ENCODE peak calls at places on chromosome 2, in ten cellular contexts. One of them, this sample, is unnamed.

GRCh38 chr2:67240507-67240906 is 156.6 kb upstream of the ETAA1 start:
- DNase-seq in GM03348: no peak
- DNase-seq in Karpas-422: no peak
- DNase-seq in effector memory CD4-positive, alpha-beta T cell: no peak
- DNase-seq in NCI-H460: no peak
- DNase-seq in H4: no peak
- DNase-seq in left cardiac atrium: no peak
- DNase-seq in cardiac muscle cell: no peak
- DNase-seq in Calu3: no peak
- DNase-seq in activated CD8-positive, alpha-beta memory T cell treated with anti-CD3 and anti-CD28 coated beads for 4 hours: no peak
- DNase-seq in this sample: peak

GRCh38 chr2:233421091-233421816 is 67.0 kb downstream of the DGKD start:
- DNase-seq in activated CD8-positive, alpha-beta memory T cell treated with anti-CD3 and anti-CD28 coated beads for 4 hours: no peak
- DNase-seq in Calu3: no peak
- DNase-seq in NCI-H460: no peak
- DNase-seq in GM03348: no peak
- DNase-seq in Karpas-422: no peak
- DNase-seq in cardiac muscle cell: no peak
- DNase-seq in H4: no peak
- DNase-seq in effector memory CD4-positive, alpha-beta T cell: no peak
- DNase-seq in left cardiac atrium: no peak
- DNase-seq in this sample: no peak

GRCh38 chr2:200762127-200762526 is 49.6 kb upstream of the BZW1 start:
- DNase-seq in NCI-H460: no peak
- DNase-seq in cardiac muscle cell: no peak
- DNase-seq in Calu3: no peak
- DNase-seq in left cardiac atrium: no peak
- DNase-seq in effector memory CD4-positive, alpha-beta T cell: no peak
- DNase-seq in activated CD8-positive, alpha-beta memory T cell treated with anti-CD3 and anti-CD28 coated beads for 4 hours: no peak
- DNase-seq in H4: no peak
- DNase-seq in Karpas-422: no peak
- DNase-seq in GM03348: no peak
- DNase-seq in this sample: no peak

GRCh38 chr2:11500702-11501303 is 33.0 kb upstream of the GREB1 start:
- DNase-seq in Calu3: no peak
- DNase-seq in Karpas-422: no peak
- DNase-seq in NCI-H460: no peak
- DNase-seq in H4: no peak
- DNase-seq in effector memory CD4-positive, alpha-beta T cell: no peak
- DNase-seq in GM03348: no peak
- DNase-seq in activated CD8-positive, alpha-beta memory T cell treated with anti-CD3 and anti-CD28 coated beads for 4 hours: no peak
- DNase-seq in cardiac muscle cell: no peak
- DNase-seq in left cardiac atrium: no peak
- DNase-seq in this sample: no peak

GRCh38 chr2:75429036-75429435 is 131.7 kb downstream of the EVA1A start:
- DNase-seq in left cardiac atrium: no peak
- DNase-seq in Calu3: no peak
- DNase-seq in H4: no peak
- DNase-seq in cardiac muscle cell: no peak
- DNase-seq in GM03348: no peak
- DNase-seq in activated CD8-positive, alpha-beta memory T cell treated with anti-CD3 and anti-CD28 coated beads for 4 hours: no peak
- DNase-seq in Karpas-422: peak
- DNase-seq in effector memory CD4-positive, alpha-beta T cell: no peak
- DNase-seq in NCI-H460: no peak
- DNase-seq in this sample: no peak

GRCh38 chr2:46984642-46985476 is 69.3 kb upstream of the MCFD2 start:
- DNase-seq in NCI-H460: no peak
- DNase-seq in Karpas-422: peak
- DNase-seq in effector memory CD4-positive, alpha-beta T cell: peak
- DNase-seq in GM03348: peak
- DNase-seq in H4: peak
- DNase-seq in Calu3: peak
- DNase-seq in activated CD8-positive, alpha-beta memory T cell treated with anti-CD3 and anti-CD28 coated beads for 4 hours: no peak
- DNase-seq in cardiac muscle cell: peak
- DNase-seq in left cardiac atrium: peak
- DNase-seq in this sample: peak

GRCh38 chr2:86518498-86518897 is 44.7 kb downstream of the CHMP3 start:
- DNase-seq in Calu3: peak
- DNase-seq in NCI-H460: peak
- DNase-seq in activated CD8-positive, alpha-beta memory T cell treated with anti-CD3 and anti-CD28 coated beads for 4 hours: no peak
- DNase-seq in GM03348: peak
- DNase-seq in H4: peak
- DNase-seq in left cardiac atrium: no peak
- DNase-seq in effector memory CD4-positive, alpha-beta T cell: no peak
- DNase-seq in cardiac muscle cell: peak
- DNase-seq in Karpas-422: peak
- DNase-seq in this sample: no peak

GRCh38 chr2:75100011-75100680 is 99.2 kb downstream of the TACR1 start:
- DNase-seq in Karpas-422: peak
- DNase-seq in GM03348: peak
- DNase-seq in Calu3: no peak
- DNase-seq in effector memory CD4-positive, alpha-beta T cell: no peak
- DNase-seq in cardiac muscle cell: peak
- DNase-seq in activated CD8-positive, alpha-beta memory T cell treated with anti-CD3 and anti-CD28 coated beads for 4 hours: no peak
- DNase-seq in NCI-H460: no peak
- DNase-seq in H4: peak
- DNase-seq in left cardiac atrium: no peak
- DNase-seq in this sample: peak

GRCh38 chr2:232332940-232333259 is 45.7 kb upstream of the ALPP start:
- DNase-seq in Karpas-422: no peak
- DNase-seq in effector memory CD4-positive, alpha-beta T cell: no peak
- DNase-seq in cardiac muscle cell: no peak
- DNase-seq in GM03348: no peak
- DNase-seq in NCI-H460: no peak
- DNase-seq in activated CD8-positive, alpha-beta memory T cell treated with anti-CD3 and anti-CD28 coated beads for 4 hours: no peak
- DNase-seq in left cardiac atrium: no peak
- DNase-seq in Calu3: no peak
- DNase-seq in H4: no peak
- DNase-seq in this sample: peak

GRCh38 chr2:199955007-199955338 is 318 bp downstream of the TYW5 start:
- DNase-seq in cardiac muscle cell: no peak
- DNase-seq in effector memory CD4-positive, alpha-beta T cell: no peak
- DNase-seq in Karpas-422: no peak
- DNase-seq in NCI-H460: peak
- DNase-seq in H4: no peak
- DNase-seq in left cardiac atrium: no peak
- DNase-seq in Calu3: no peak
- DNase-seq in GM03348: no peak
- DNase-seq in activated CD8-positive, alpha-beta memory T cell treated with anti-CD3 and anti-CD28 coated beads for 4 hours: no peak
- DNase-seq in this sample: peak

GRCh38 chr2:201654611-201655384 is 11.5 kb upstream of the TMEM237 start:
- DNase-seq in NCI-H460: no peak
- DNase-seq in Calu3: no peak
- DNase-seq in GM03348: peak
- DNase-seq in H4: no peak
- DNase-seq in cardiac muscle cell: peak
- DNase-seq in effector memory CD4-positive, alpha-beta T cell: no peak
- DNase-seq in activated CD8-positive, alpha-beta memory T cell treated with anti-CD3 and anti-CD28 coated beads for 4 hours: no peak
- DNase-seq in left cardiac atrium: no peak
- DNase-seq in Karpas-422: no peak
- DNase-seq in this sample: peak

GRCh38 chr2:176613358-176614032 is 344.3 kb downstream of the MTX2 start:
- DNase-seq in Calu3: no peak
- DNase-seq in GM03348: peak
- DNase-seq in Karpas-422: no peak
- DNase-seq in left cardiac atrium: no peak
- DNase-seq in NCI-H460: no peak
- DNase-seq in H4: no peak
- DNase-seq in cardiac muscle cell: peak
- DNase-seq in activated CD8-positive, alpha-beta memory T cell treated with anti-CD3 and anti-CD28 coated beads for 4 hours: no peak
- DNase-seq in effector memory CD4-positive, alpha-beta T cell: no peak
- DNase-seq in this sample: no peak

GRCh38 chr2:238850096-238850495 is 2.2 kb downstream of the TWIST2 start:
- DNase-seq in NCI-H460: no peak
- DNase-seq in cardiac muscle cell: peak
- DNase-seq in activated CD8-positive, alpha-beta memory T cell treated with anti-CD3 and anti-CD28 coated beads for 4 hours: no peak
- DNase-seq in Karpas-422: no peak
- DNase-seq in effector memory CD4-positive, alpha-beta T cell: no peak
- DNase-seq in left cardiac atrium: no peak
- DNase-seq in H4: no peak
- DNase-seq in GM03348: no peak
- DNase-seq in Calu3: no peak
- DNase-seq in this sample: no peak

GRCh38 chr2:105744909-105745853 is at the start of gene NCK2:
- DNase-seq in GM03348: peak
- DNase-seq in left cardiac atrium: peak
- DNase-seq in cardiac muscle cell: peak
- DNase-seq in Calu3: peak
- DNase-seq in Karpas-422: no peak
- DNase-seq in NCI-H460: no peak
- DNase-seq in activated CD8-positive, alpha-beta memory T cell treated with anti-CD3 and anti-CD28 coated beads for 4 hours: no peak
- DNase-seq in H4: no peak
- DNase-seq in effector memory CD4-positive, alpha-beta T cell: no peak
- DNase-seq in this sample: peak

GRCh38 chr2:175355246-175355645 is 173.7 kb upstream of the ATP5MC3 start:
- DNase-seq in left cardiac atrium: no peak
- DNase-seq in activated CD8-positive, alpha-beta memory T cell treated with anti-CD3 and anti-CD28 coated beads for 4 hours: no peak
- DNase-seq in cardiac muscle cell: no peak
- DNase-seq in NCI-H460: no peak
- DNase-seq in effector memory CD4-positive, alpha-beta T cell: no peak
- DNase-seq in GM03348: no peak
- DNase-seq in H4: no peak
- DNase-seq in Karpas-422: no peak
- DNase-seq in Calu3: no peak
- DNase-seq in this sample: no peak

GRCh38 chr2:144886847-144887246 is 366.9 kb upstream of the ZEB2 start:
- DNase-seq in activated CD8-positive, alpha-beta memory T cell treated with anti-CD3 and anti-CD28 coated beads for 4 hours: no peak
- DNase-seq in Karpas-422: no peak
- DNase-seq in left cardiac atrium: peak
- DNase-seq in effector memory CD4-positive, alpha-beta T cell: no peak
- DNase-seq in cardiac muscle cell: peak
- DNase-seq in GM03348: no peak
- DNase-seq in H4: no peak
- DNase-seq in NCI-H460: no peak
- DNase-seq in Calu3: no peak
- DNase-seq in this sample: no peak

GRCh38 chr2:187504312-187504921 is 49.8 kb downstream of the TFPI start:
- DNase-seq in H4: no peak
- DNase-seq in NCI-H460: no peak
- DNase-seq in GM03348: no peak
- DNase-seq in Karpas-422: no peak
- DNase-seq in cardiac muscle cell: no peak
- DNase-seq in activated CD8-positive, alpha-beta memory T cell treated with anti-CD3 and anti-CD28 coated beads for 4 hours: no peak
- DNase-seq in Calu3: no peak
- DNase-seq in left cardiac atrium: no peak
- DNase-seq in effector memory CD4-positive, alpha-beta T cell: no peak
- DNase-seq in this sample: no peak

GRCh38 chr2:46116616-46117015 is 180.6 kb upstream of the EPAS1 start:
- DNase-seq in left cardiac atrium: no peak
- DNase-seq in Calu3: no peak
- DNase-seq in cardiac muscle cell: peak
- DNase-seq in Karpas-422: no peak
- DNase-seq in activated CD8-positive, alpha-beta memory T cell treated with anti-CD3 and anti-CD28 coated beads for 4 hours: no peak
- DNase-seq in effector memory CD4-positive, alpha-beta T cell: no peak
- DNase-seq in H4: no peak
- DNase-seq in NCI-H460: no peak
- DNase-seq in GM03348: peak
- DNase-seq in this sample: no peak

GRCh38 chr2:127661949-127662510 is 13.3 kb downstream of the LIMS2 start:
- DNase-seq in left cardiac atrium: peak
- DNase-seq in activated CD8-positive, alpha-beta memory T cell treated with anti-CD3 and anti-CD28 coated beads for 4 hours: no peak
- DNase-seq in GM03348: peak
- DNase-seq in Karpas-422: no peak
- DNase-seq in H4: no peak
- DNase-seq in NCI-H460: no peak
- DNase-seq in cardiac muscle cell: no peak
- DNase-seq in Calu3: no peak
- DNase-seq in effector memory CD4-positive, alpha-beta T cell: no peak
- DNase-seq in this sample: peak